ENCODE peak calls at places on chromosomes 16 and 17, in seven cellular contexts. D is GM12878; S is ovary; A is adrenal gland; U is left ventricle myocardium inferior; O is tibial artery; C is CD8-positive, alpha-beta T cell. E is an unnamed sample.

GRCh38 chr16:3283525-3284447 is 495 bp downstream of the ZNF263 start:
- DNase-seq in C (no peak), A (peak), O (peak), D (no peak), S (peak), U (peak), E (no peak)

GRCh38 chr16:67936876-67937605 is 391 bp upstream of the PSMB10 start:
- DNase-seq in A (no peak), U (no peak), C (peak), O (no peak), S (no peak), D (peak), E (peak)

GRCh38 chr17:82565551-82565950 is 46.0 kb downstream of the FOXK2 start:
- DNase-seq in A (no peak), C (no peak), D (no peak), S (no peak), U (no peak), O (no peak), E (no peak)

GRCh38 chr16:54930034-54930938 is at the start of gene IRX5:
- DNase-seq in A (peak), D (no peak), C (no peak), O (peak), U (peak), S (peak), E (peak)

GRCh38 chr17:60231691-60232090 is 81.9 kb downstream of the CA4 start:
- DNase-seq in D (no peak), A (no peak), U (no peak), S (no peak), C (no peak), O (no peak), E (no peak)

GRCh38 chr16:4392382-4393242 is 21.0 kb downstream of the VASN start:
- DNase-seq in C (no peak), D (no peak), O (peak), A (no peak), U (peak), S (peak), E (no peak)

GRCh38 chr17:14805348-14805747 is 459.8 kb downstream of the PMP22 start:
- DNase-seq in C (no peak), D (no peak), U (no peak), A (no peak), O (no peak), S (no peak), E (no peak)

GRCh38 chr17:62950067-62950466 is 16.0 kb upstream of the TANC2 start:
- DNase-seq in S (no peak), C (no peak), A (no peak), D (no peak), U (peak), O (no peak), E (no peak)

GRCh38 chr16:2874584-2875362 is 8.2 kb upstream of the FLYWCH2 start:
- DNase-seq in C (peak), O (peak), S (peak), D (peak), U (peak), A (peak), E (peak)

GRCh38 chr16:84672276-84673202 is 24.2 kb downstream of the KLHL36 start:
- DNase-seq in D (no peak), A (peak), C (peak), U (peak), S (peak), O (peak), E (peak)

GRCh38 chr16:89633064-89633631 is 19.7 kb downstream of the DPEP1 start:
- DNase-seq in C (no peak), U (no peak), D (no peak), O (no peak), S (no peak), A (no peak), E (no peak)

GRCh38 chr17:77807746-77808441 is 150.6 kb upstream of the TNRC6C start:
- DNase-seq in O (no peak), D (no peak), U (no peak), A (no peak), C (no peak), S (no peak), E (no peak)

GRCh38 chr17:66549312-66549705 is 246.9 kb downstream of the PRKCA start:
- DNase-seq in C (no peak), O (no peak), S (no peak), U (no peak), A (no peak), D (no peak), E (no peak)

GRCh38 chr16:84423416-84423837 is 55.1 kb downstream of the ATP2C2 start:
- DNase-seq in A (no peak), O (no peak), D (peak), U (no peak), C (no peak), S (no peak), E (peak)

GRCh38 chr16:54937673-54938350 is 7.1 kb downstream of the IRX5 start:
- DNase-seq in D (no peak), O (no peak), C (no peak), U (no peak), A (no peak), S (no peak), E (no peak)

GRCh38 chr17:6512552-6512951 is 43.8 kb downstream of the PITPNM3 start:
- DNase-seq in U (no peak), O (no peak), S (no peak), A (no peak), C (no peak), D (no peak), E (no peak)

GRCh38 chr17:57033296-57033695 is 51.8 kb upstream of the AKAP1 start:
- DNase-seq in O (peak), S (no peak), C (no peak), A (no peak), D (no peak), U (no peak), E (no peak)

GRCh38 chr17:31787857-31788570 is 71.0 kb downstream of the COPRS start:
- DNase-seq in U (no peak), O (peak), D (no peak), A (no peak), S (no peak), C (no peak), E (no peak)

GRCh38 chr16:77967054-77968035 is 55.0 kb upstream of the CLEC3A start:
- DNase-seq in C (no peak), D (no peak), U (no peak), S (no peak), A (no peak), O (no peak), E (no peak)

GRCh38 chr16:67279296-67280089 is at the start of gene PLEKHG4:
- DNase-seq in O (peak), D (peak), U (peak), C (peak), A (peak), S (peak), E (peak)

GRCh38 chr17:81401727-81402529 is 6.7 kb downstream of the BAHCC1 start:
- DNase-seq in D (no peak), U (peak), S (peak), O (peak), A (no peak), C (no peak), E (no peak)

GRCh38 chr17:9676084-9676483 is 30.8 kb downstream of the USP43 start:
- DNase-seq in U (no peak), D (no peak), O (no peak), S (no peak), C (no peak), A (no peak), E (no peak)
- TF ChIP-seq CTCF in U (peak), D (no peak), O (no peak), S (no peak), C (no peak), A (no peak), E (peak)

GRCh38 chr17:50423553-50424159 is 2.4 kb upstream of the ACSF2 start:
- DNase-seq in S (no peak), U (no peak), D (no peak), O (peak), C (no peak), A (no peak), E (no peak)

GRCh38 chr17:50424246-50425000 is 1.6 kb upstream of the ACSF2 start:
- DNase-seq in S (no peak), C (no peak), U (no peak), D (no peak), O (no peak), A (no peak), E (no peak)

GRCh38 chr17:50422738-50423137 is 3.3 kb upstream of the ACSF2 start:
- DNase-seq in O (no peak), U (no peak), S (no peak), A (no peak), D (no peak), C (no peak), E (no peak)

GRCh38 chr17:50421308-50422031 is 4.5 kb upstream of the ACSF2 start:
- DNase-seq in D (no peak), C (no peak), A (no peak), S (no peak), U (no peak), O (no peak), E (no peak)

DNA sequence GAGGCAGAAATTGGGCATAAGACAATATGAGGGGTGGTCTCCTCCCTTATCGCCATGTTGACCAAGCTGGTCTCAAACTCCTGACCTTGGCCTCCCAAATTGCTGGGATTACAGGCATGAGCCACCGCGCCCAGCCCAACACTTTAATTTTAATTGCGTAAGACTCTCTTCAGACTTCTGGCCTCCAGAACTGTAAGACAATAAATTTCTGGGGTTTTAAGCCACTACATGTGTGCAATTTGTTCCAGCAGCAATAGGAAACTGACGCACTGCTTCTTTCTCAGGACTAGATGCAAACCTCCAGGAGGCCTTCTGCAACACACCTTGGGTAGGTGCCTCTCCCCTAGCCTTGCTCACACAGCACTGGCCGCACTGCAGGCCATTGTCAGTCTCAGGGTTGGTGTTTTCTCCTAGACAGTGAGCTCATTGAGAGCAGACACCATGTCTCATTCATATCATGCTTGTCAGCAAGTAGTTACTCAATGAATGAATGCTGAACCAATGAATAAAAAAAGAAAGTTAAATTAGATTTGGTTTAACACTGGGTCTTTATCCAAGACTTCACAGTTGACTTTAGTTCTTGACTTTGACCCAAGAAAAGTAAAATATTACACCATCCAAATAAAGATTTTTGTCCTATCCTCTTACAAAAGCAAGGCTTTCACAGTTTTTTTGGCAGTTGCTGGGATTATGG is 5.5 kb upstream of the ACSF2 start:
- DNase-seq in O (no peak), D (no peak), C (no peak), A (no peak), S (no peak), U (no peak), E (no peak)
- H3K4me3 ChIP-seq in O (no peak), D (peak), C (no peak), A (no peak), S (no peak), U (peak), E (no peak)

GRCh38 chr17:20225162-20226115 is 216.3 kb downstream of the SPECC1 start:
- DNase-seq in A (no peak), S (no peak), U (no peak), O (no peak), D (no peak), C (no peak), E (no peak)
- TF ChIP-seq CTCF in A (no peak), S (no peak), U (no peak), O (no peak), D (no peak), C (no peak), E (no peak)

GRCh38 chr17:48994548-48995331 is 2.4 kb upstream of the IGF2BP1 start:
- DNase-seq in A (no peak), O (no peak), U (no peak), S (no peak), D (no peak), C (no peak), E (no peak)
- H3K4me3 ChIP-seq in A (no peak), O (no peak), U (no peak), S (no peak), D (no peak), C (no peak), E (no peak)

GRCh38 chr16:87053016-87053982 is 263.9 kb downstream of the C16orf95 start:
- DNase-seq in A (no peak), C (no peak), O (peak), D (no peak), S (no peak), U (no peak), E (no peak)
- TF ChIP-seq CTCF in A (no peak), C (no peak), O (no peak), D (no peak), S (no peak), U (no peak), E (no peak)

GRCh38 chr16:18975109-18975508 is 8.6 kb upstream of the TMC7 start:
- DNase-seq in D (no peak), S (no peak), U (no peak), A (no peak), C (no peak), O (no peak), E (no peak)

GRCh38 chr16:18965555-18965954 is 18.2 kb upstream of the TMC7 start:
- DNase-seq in S (no peak), A (no peak), D (no peak), C (no peak), O (no peak), U (no peak), E (no peak)

GRCh38 chr16:18969855-18970240 is 13.9 kb upstream of the TMC7 start:
- DNase-seq in S (no peak), C (no peak), U (no peak), D (no peak), O (no peak), A (no peak), E (no peak)

GRCh38 chr16:18966791-18967190 is 16.9 kb upstream of the TMC7 start:
- DNase-seq in U (no peak), O (no peak), A (no peak), D (no peak), C (no peak), S (no peak), E (no peak)

DNA sequence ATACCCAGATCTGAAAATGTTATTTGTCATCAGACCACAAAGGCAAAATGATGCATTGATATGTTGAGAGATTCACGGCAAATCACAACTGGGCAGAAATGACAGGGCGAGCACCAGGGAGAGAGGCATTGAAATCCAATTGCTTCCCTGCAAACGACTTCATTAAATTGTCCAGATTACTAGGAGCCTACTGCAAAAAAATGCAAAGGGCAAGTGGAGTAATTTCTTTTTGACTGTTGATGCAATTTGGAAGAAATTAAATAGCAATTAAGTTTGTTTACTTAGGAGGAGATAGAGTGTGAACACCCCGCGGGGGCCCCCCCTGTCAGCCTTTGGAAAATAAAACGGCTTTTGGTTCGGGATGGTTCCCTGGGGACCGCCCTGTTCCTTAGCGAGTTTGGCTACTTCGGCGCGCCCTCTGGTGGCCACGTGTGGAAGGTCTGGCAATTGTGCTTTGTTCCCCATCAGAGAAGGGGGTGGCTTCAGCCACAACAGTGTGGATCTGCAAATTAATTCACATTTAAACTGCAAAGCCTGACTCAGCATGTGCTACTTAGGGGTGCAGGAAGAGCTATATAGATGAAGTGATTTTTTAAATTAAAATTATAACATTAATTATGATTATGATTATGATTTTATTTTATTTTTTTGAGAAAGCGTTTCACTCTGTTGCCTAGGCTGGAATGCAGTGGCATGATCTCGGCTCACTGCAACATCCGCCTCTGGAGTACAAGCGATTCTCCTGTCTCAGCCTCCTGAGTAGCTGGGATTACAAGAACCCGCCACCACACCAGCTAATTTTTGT is 14.5 kb upstream of the TMC7 start:
- DNase-seq in O (peak), A (peak), D (peak), S (peak), C (peak), U (peak), E (no peak)
- H3K4me3 ChIP-seq in O (peak), A (no peak), D (peak), S (no peak), C (no peak), U (peak), E (no peak)

GRCh38 chr17:64229815-64230550 is 33.1 kb downstream of the TEX2 start:
- DNase-seq in D (no peak), A (no peak), S (no peak), U (no peak), O (no peak), C (no peak), E (no peak)

GRCh38 chr17:64231567-64232141 is 31.4 kb downstream of the TEX2 start:
- DNase-seq in A (no peak), S (no peak), D (no peak), C (no peak), U (no peak), O (no peak), E (no peak)

GRCh38 chr17:64234961-64235360 is 28.1 kb downstream of the TEX2 start:
- DNase-seq in A (no peak), U (no peak), S (no peak), O (no peak), C (no peak), D (no peak), E (no peak)

GRCh38 chr17:64232466-64233262 is 30.4 kb downstream of the TEX2 start:
- DNase-seq in O (no peak), D (no peak), U (no peak), S (no peak), C (no peak), A (no peak), E (no peak)

GRCh38 chr17:64230551-64231408 is 32.3 kb downstream of the TEX2 start:
- DNase-seq in O (no peak), C (no peak), U (no peak), D (no peak), S (no peak), A (no peak), E (no peak)
- TF ChIP-seq CTCF in O (no peak), C (no peak), U (no peak), D (no peak), S (no peak), A (no peak), E (no peak)

GRCh38 chr17:8909621-8910292 is 42.3 kb upstream of the PIK3R6 start:
- DNase-seq in S (no peak), D (no peak), A (no peak), C (no peak), O (no peak), U (no peak), E (no peak)

GRCh38 chr17:8913091-8913490 is 45.6 kb upstream of the PIK3R6 start:
- DNase-seq in D (no peak), S (no peak), C (no peak), A (no peak), U (no peak), O (no peak), E (no peak)

GRCh38 chr17:8913879-8914278 is 46.4 kb upstream of the PIK3R6 start:
- DNase-seq in A (no peak), C (no peak), U (no peak), D (no peak), O (no peak), S (no peak), E (no peak)

GRCh38 chr17:8912060-8912981 is 44.8 kb upstream of the PIK3R6 start:
- DNase-seq in C (no peak), A (no peak), D (no peak), S (no peak), O (no peak), U (no peak), E (no peak)

GRCh38 chr17:8911205-8911604 is 43.7 kb upstream of the PIK3R6 start:
- DNase-seq in C (no peak), U (no peak), O (no peak), D (no peak), S (no peak), A (no peak), E (no peak)
- H3K4me3 ChIP-seq in C (no peak), U (no peak), O (no peak), D (no peak), S (no peak), A (no peak), E (no peak)

GRCh38 chr17:16100737-16101400 is 101.2 kb downstream of the TTC19 start:
- DNase-seq in O (no peak), S (no peak), D (no peak), A (no peak), U (no peak), C (no peak), E (no peak)
- TF ChIP-seq CTCF in O (no peak), S (no peak), D (no peak), A (no peak), U (no peak), C (no peak), E (no peak)

E was measured in GM12864.